ENCODE peak calls at places on chromosomes 13 and 19, in five cellular contexts. U is AG04450, E is mucosa of descending colon, B is IMR-90, J is psoas muscle. D is an unnamed sample.

GRCh38 chr13:40430234-40430633 is 236.2 kb downstream of the FOXO1 start:
- DNase-seq in U (no peak), E (no peak), B (no peak), J (no peak), D (no peak)

GRCh38 chr19:23804676-23805075 is 46.0 kb upstream of the ZNF681 start:
- DNase-seq in U (no peak), E (no peak), B (no peak), J (no peak), D (no peak)

GRCh38 chr13:35716186-35716585 is 239.7 kb upstream of the MAB21L1 start:
- DNase-seq in U (no peak), E (no peak), B (peak; percentile 26), J (no peak), D (no peak)

GRCh38 chr19:42250666-42251531 is 4.0 kb downstream of the ERF start:
- DNase-seq in U (no peak), E (peak; percentile 42), B (peak; percentile 50), J (no peak), D (no peak)

GRCh38 chr19:5103812-5104410 is 135.0 kb downstream of the KDM4B start:
- DNase-seq in U (no peak), E (no peak), B (no peak), J (no peak), D (no peak)

GRCh38 chr19:35444735-35445134 is 3.3 kb upstream of the FFAR2 start:
- DNase-seq in U (no peak), E (no peak), B (no peak), J (no peak), D (no peak)

GRCh38 chr19:34171877-34172660 is at the start of gene LSM14A:
- DNase-seq in U (peak; percentile 78), E (peak; percentile 96), B (peak; percentile 89), J (peak; percentile 96), D (peak; percentile 94)

GRCh38 chr13:52738719-52739467 is 727 bp downstream of the CNMD start:
- DNase-seq in U (no peak), E (no peak), B (no peak), J (no peak), D (no peak)

GRCh38 chr13:44219808-44220544 is 153.6 kb upstream of the SERP2 start:
- DNase-seq in U (peak; percentile 52), E (no peak), B (peak; percentile 93), J (no peak), D (peak; percentile 40)

GRCh38 chr19:18660939-18661338 is 22.5 kb upstream of the CRTC1 start:
- DNase-seq in U (no peak), E (no peak), B (no peak), J (no peak), D (no peak)

GRCh38 chr19:18657590-18658365 is 20.9 kb downstream of the KLHL26 start:
- DNase-seq in U (peak; percentile 45), E (no peak), B (peak; percentile 91), J (peak; percentile 82), D (no peak)

GRCh38 chr19:18660051-18660910 is 23.2 kb upstream of the CRTC1 start:
- DNase-seq in U (no peak), E (no peak), B (peak; percentile 69), J (peak; percentile 89), D (peak; percentile 34)

GRCh38 chr19:18658366-18658855 is 21.6 kb downstream of the KLHL26 start:
- DNase-seq in U (no peak), E (no peak), B (no peak), J (no peak), D (no peak)

GRCh38 chr19:18659281-18660050 is 22.6 kb downstream of the KLHL26 start:
- DNase-seq in U (no peak), E (no peak), B (no peak), J (peak; percentile 82), D (no peak)
- H3K4me3 ChIP-seq in U (no peak overlapping the region), E (no peak overlapping the region), B (no peak overlapping the region), J (peak overlapping the region; percentile 54), D (no peak overlapping the region)

GRCh38 chr19:44278181-44278690 is 18.6 kb downstream of the ZNF233 start:
- DNase-seq in U (no peak), E (no peak), B (peak; percentile 7), J (no peak), D (no peak)
- H3K9me3 ChIP-seq in U (peaks cover 10% of the 10 kb centered on the region), E (peaks cover 95% of the 10 kb centered on the region), B (peaks cover 14% of the 10 kb centered on the region), J (peaks cover 84% of the 10 kb centered on the region), D (peaks cover 9% of the 10 kb centered on the region)

DNA sequence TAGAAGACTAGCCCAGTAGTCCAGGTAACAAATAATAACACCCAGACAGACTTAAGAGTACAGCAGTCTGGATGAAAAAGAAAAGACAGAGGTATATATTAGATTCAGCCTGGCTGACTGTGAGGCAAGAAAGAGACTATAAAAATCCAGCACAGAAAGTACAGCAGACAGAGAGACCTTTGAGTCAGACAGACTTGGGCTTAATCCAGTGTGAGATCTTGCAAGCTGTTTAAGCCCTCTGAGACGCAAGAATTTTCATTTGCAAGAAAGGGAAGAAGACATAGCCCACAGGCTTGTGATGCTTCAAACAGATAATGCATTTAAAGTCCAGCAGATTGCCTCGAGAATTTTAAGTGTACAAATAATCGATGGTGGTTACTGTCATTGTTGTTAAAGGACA is 471.4 kb downstream of the LIG4 start:
- DNase-seq in U (peak; percentile 39), E (no peak), B (peak; percentile 84), J (no peak), D (no peak)
- H3K4me3 ChIP-seq in U (no peak overlapping the region), E (no peak overlapping the region), B (no peak overlapping the region), J (no peak overlapping the region), D (no peak overlapping the region)

GRCh38 chr13:104616990-104617389 is 1550.8 kb upstream of the SLC10A2 start:
- DNase-seq in U (no peak), E (no peak), B (no peak), J (no peak), D (no peak)
- H3K9me3 ChIP-seq in U (no peaks in the 10 kb centered on the region), E (no peaks in the 10 kb centered on the region), B (no peaks in the 10 kb centered on the region), J (no peaks in the 10 kb centered on the region), D (peaks cover 2% of the 10 kb centered on the region)

D was measured in MG63.